ENCODE peak calls at places on chromosomes 6 and 20, in six cellular contexts. L, F, Z, E, G and A are unnamed samples.

GRCh38 chr6:143700684-143701342 is 23.0 kb downstream of the PHACTR2 start:
- DNase-seq in G (no peak), E (no peak), F (no peak), Z (no peak), L (no peak), A (no peak)

GRCh38 chr20:11791316-11792228 is 126.1 kb upstream of the BTBD3 start:
- DNase-seq in E (no peak), F (peak), L (no peak), Z (no peak), G (no peak), A (no peak)

GRCh38 chr6:14123331-14124105 is 5.9 kb downstream of the CD83 start:
- DNase-seq in Z (no peak), F (peak), L (no peak), E (no peak), G (no peak), A (no peak)

GRCh38 chr6:10347561-10348327 is 67.1 kb downstream of the TFAP2A start:
- DNase-seq in F (peak), G (no peak), E (no peak), L (no peak), Z (no peak), A (no peak)

GRCh38 chr6:75481936-75482593 is 11.5 kb downstream of the FILIP1 start:
- DNase-seq in E (no peak), G (no peak), Z (no peak), F (peak), L (no peak), A (no peak)

GRCh38 chr20:37630161-37630560 is 63.7 kb upstream of the CTNNBL1 start:
- DNase-seq in G (no peak), F (no peak), Z (no peak), L (no peak), E (no peak), A (no peak)

GRCh38 chr20:17845701-17846475 is 122.7 kb downstream of the SNX5 start:
- DNase-seq in E (no peak), Z (no peak), G (no peak), F (no peak), L (no peak), A (no peak)

GRCh38 chr6:99013661-99014458 is 66.1 kb upstream of the FBXL4 start:
- DNase-seq in L (no peak), F (peak), G (no peak), Z (no peak), E (no peak), A (no peak)

GRCh38 chr6:168537485-168537884 is 96.5 kb downstream of the SMOC2 start:
- DNase-seq in G (no peak), E (no peak), F (no peak), L (no peak), Z (no peak), A (no peak)

GRCh38 chr20:9867196-9867980 is 28.5 kb upstream of the PAK5 start:
- DNase-seq in G (no peak), Z (no peak), F (no peak), L (no peak), E (no peak), A (no peak)

GRCh38 chr6:36229223-36229622 is 32.7 kb downstream of the BRPF3 start:
- DNase-seq in Z (no peak), E (no peak), L (no peak), G (no peak), F (no peak), A (no peak)

GRCh38 chr20:36196676-36197075 is 39.6 kb upstream of the AAR2 start:
- DNase-seq in Z (no peak), L (no peak), G (no peak), E (no peak), F (no peak), A (no peak)

GRCh38 chr6:112563368-112563767 is 216.2 kb downstream of the RFPL4B start:
- DNase-seq in Z (no peak), F (peak), L (no peak), E (peak), G (no peak), A (no peak)

GRCh38 chr20:9498322-9498721 is 16.1 kb upstream of the LAMP5 start:
- DNase-seq in E (no peak), G (no peak), F (peak), L (no peak), Z (no peak), A (no peak)

GRCh38 chr6:72624557-72625160 is 2.8 kb downstream of the KCNQ5 start:
- DNase-seq in L (peak), E (no peak), G (no peak), Z (peak), F (peak), A (no peak)

GRCh38 chr6:138685257-138685656 is 88.3 kb upstream of the CCDC28A start:
- DNase-seq in G (no peak), Z (no peak), L (no peak), F (no peak), E (no peak), A (no peak)

GRCh38 chr20:37821691-37822655 is 81.0 kb upstream of the VSTM2L start:
- DNase-seq in G (no peak), F (peak), E (no peak), L (no peak), Z (no peak), A (no peak)

GRCh38 chr6:143410859-143411270 is 39.6 kb downstream of the ADAT2 start:
- DNase-seq in F (peak), G (no peak), E (no peak), Z (no peak), L (no peak), A (no peak)

GRCh38 chr20:18679020-18679419 is 91.2 kb downstream of the DTD1 start:
- DNase-seq in Z (no peak), F (no peak), L (no peak), E (no peak), G (no peak), A (no peak)

GRCh38 chr6:18439581-18439980 is 52.4 kb downstream of the RNF144B start:
- DNase-seq in G (no peak), L (no peak), Z (no peak), F (no peak), E (no peak), A (no peak)

GRCh38 chr6:143680157-143680556 is 2.4 kb downstream of the PHACTR2 start:
- DNase-seq in F (no peak), G (no peak), Z (no peak), L (no peak), E (no peak), A (no peak)

GRCh38 chr6:111573892-111574800 is 31.5 kb downstream of the TRAF3IP2 start:
- DNase-seq in F (peak), E (no peak), Z (no peak), L (peak), G (no peak), A (no peak)

GRCh38 chr20:14319704-14320103 is 17.7 kb downstream of the FLRT3 start:
- DNase-seq in E (no peak), Z (no peak), G (no peak), L (no peak), F (no peak), A (no peak)

GRCh38 chr6:152305672-152306071 is 331.5 kb downstream of the SYNE1 start:
- DNase-seq in E (no peak), F (no peak), Z (no peak), G (no peak), L (no peak), A (no peak)

GRCh38 chr6:20826378-20826777 is 292.1 kb downstream of the CDKAL1 start:
- DNase-seq in F (peak), Z (no peak), L (no peak), G (no peak), E (no peak), A (no peak)

GRCh38 chr6:163405412-163406309 is 8.9 kb upstream of the QKI start:
- DNase-seq in G (peak), L (no peak), E (no peak), Z (no peak), F (peak), A (peak)

GRCh38 chr20:51121901-51122412 is 99.0 kb upstream of the KCNG1 start:
- DNase-seq in L (no peak), G (no peak), F (peak), Z (no peak), E (no peak), A (no peak)

GRCh38 chr20:16611832-16612231 is 38.6 kb upstream of the KIF16B start:
- DNase-seq in E (no peak), L (no peak), Z (no peak), F (no peak), G (no peak), A (no peak)

GRCh38 chr6:166646716-166647115 is 19.7 kb upstream of the RPS6KA2 start:
- DNase-seq in G (no peak), F (no peak), Z (no peak), E (no peak), L (no peak), A (no peak)

GRCh38 chr6:1311400-1312192 is at the start of gene FOXQ1:
- DNase-seq in E (peak), Z (peak), G (no peak), L (no peak), F (peak), A (peak)

GRCh38 chr20:37449276-37449675 is 71.8 kb upstream of the NNAT start:
- DNase-seq in Z (peak), E (no peak), F (no peak), G (no peak), L (no peak), A (no peak)

GRCh38 chr6:148223424-148223842 is 119.2 kb upstream of the SASH1 start:
- DNase-seq in G (no peak), E (no peak), F (peak), Z (no peak), L (no peak), A (no peak)

GRCh38 chr6:33289784-33290315 is 449 bp downstream of the PFDN6 start:
- DNase-seq in G (no peak), F (no peak), Z (peak), E (no peak), L (no peak), A (no peak)

GRCh38 chr6:3755637-3756515 is 4.4 kb upstream of the PXDC1 start:
- DNase-seq in F (no peak), L (no peak), G (no peak), E (peak), Z (no peak), A (no peak)